ENCODE peak calls at places on chromosomes 2 and 18, in eight cellular contexts. V, Z, A, W, S, K, M and E are unnamed samples.

GRCh38 chr2:240600451-240600961 is 14.0 kb downstream of the CAPN10 start:
- DNase-seq in M (peak), W (peak), Z (no peak), A (no peak), V (no peak), S (no peak), K (no peak), E (peak)

GRCh38 chr2:191049728-191050639 is 36.0 kb upstream of the STAT1 start:
- DNase-seq in A (peak), M (no peak), K (no peak), V (no peak), Z (no peak), W (no peak), S (peak), E (peak)

GRCh38 chr2:238586931-238587775 is 160.4 kb downstream of the ASB1 start:
- DNase-seq in A (no peak), W (no peak), S (no peak), M (no peak), K (no peak), V (no peak), Z (no peak), E (peak)

GRCh38 chr18:58044370-58045264 is 591 bp downstream of the NEDD4L start:
- DNase-seq in Z (peak), M (peak), A (no peak), K (peak), W (peak), S (peak), V (peak), E (peak)

GRCh38 chr2:102848366-102848839 is 86.6 kb downstream of the TMEM182 start:
- DNase-seq in V (peak), S (peak), K (peak), Z (no peak), M (peak), A (no peak), W (peak), E (peak)

GRCh38 chr2:226664140-226664539 is 135.5 kb downstream of the IRS1 start:
- DNase-seq in K (no peak), V (no peak), S (no peak), W (no peak), A (no peak), Z (no peak), M (no peak), E (no peak)

GRCh38 chr2:157336137-157336721 is 10.6 kb upstream of the ERMN start:
- DNase-seq in W (no peak), Z (no peak), A (no peak), V (no peak), M (peak), K (peak), S (peak), E (no peak)

GRCh38 chr2:169093535-169093934 is 24.2 kb downstream of the DHRS9 start:
- DNase-seq in W (no peak), V (no peak), K (no peak), Z (no peak), M (no peak), S (no peak), A (no peak), E (no peak)

GRCh38 chr2:11362781-11363099 is 18.3 kb upstream of the ROCK2 start:
- DNase-seq in W (no peak), K (no peak), V (no peak), A (no peak), S (no peak), Z (no peak), M (no peak), E (no peak)

GRCh38 chr2:143205106-143205764 is 76.0 kb downstream of the ARHGAP15 start:
- DNase-seq in Z (no peak), M (no peak), S (peak), V (no peak), W (no peak), A (no peak), K (no peak), E (no peak)

GRCh38 chr2:127082974-127083373 is 24.0 kb downstream of the BIN1 start:
- DNase-seq in M (no peak), K (no peak), W (no peak), S (peak), A (no peak), V (no peak), Z (no peak), E (no peak)

GRCh38 chr18:77137851-77138250 is 5.3 kb upstream of the MBP start:
- DNase-seq in A (no peak), W (no peak), S (no peak), V (no peak), K (no peak), Z (no peak), M (no peak), E (no peak)

GRCh38 chr18:23053756-23054457 is 81.4 kb upstream of the CABLES1 start:
- DNase-seq in Z (no peak), V (no peak), K (no peak), W (no peak), S (peak), M (no peak), A (no peak), E (no peak)

GRCh38 chr2:111662039-111662740 is 221.8 kb downstream of the ANAPC1 start:
- DNase-seq in Z (no peak), K (no peak), W (no peak), S (peak), V (no peak), A (no peak), M (no peak), E (no peak)

GRCh38 chr2:206004004-206004693 is 81.8 kb downstream of the INO80D start:
- DNase-seq in Z (no peak), K (peak), A (no peak), V (no peak), M (peak), W (no peak), S (peak), E (no peak)

GRCh38 chr2:58377181-58377580 is 136.1 kb upstream of the FANCL start:
- DNase-seq in Z (no peak), W (no peak), A (no peak), S (no peak), M (no peak), K (no peak), V (no peak), E (no peak)

GRCh38 chr2:214628091-214628490 is 181.4 kb downstream of the BARD1 start:
- DNase-seq in S (peak), M (no peak), A (no peak), V (no peak), Z (no peak), W (no peak), K (no peak), E (no peak)

DNA sequence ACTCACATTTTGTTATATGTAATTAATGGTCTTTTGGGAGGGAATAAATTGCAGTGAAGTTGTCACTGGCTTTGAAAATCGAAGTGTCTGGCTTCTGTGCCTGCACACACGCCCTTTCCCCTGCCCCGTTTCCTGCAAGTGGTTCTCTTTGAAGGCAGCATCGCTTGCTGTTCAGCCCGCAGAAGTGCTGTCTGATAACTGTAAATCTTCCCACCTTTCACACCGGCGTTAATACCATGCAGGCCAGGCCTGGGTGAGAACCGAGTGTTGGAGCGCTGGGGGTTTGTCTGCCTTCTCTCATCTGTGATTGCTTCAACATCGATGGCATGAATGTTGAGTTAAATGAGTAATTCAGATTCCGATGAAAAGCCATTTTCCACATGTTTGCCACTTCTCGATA is 37.9 kb upstream of the RPL31 start:
- DNase-seq in V (no peak), M (no peak), Z (no peak), S (no peak), K (no peak), W (no peak), A (no peak), E (peak)
- TF ChIP-seq POLR2A in V (no peak), M (no peak), Z (no peak), S (no peak), K (no peak), W (no peak), A (no peak), E (no peak)

GRCh38 chr18:47490882-47491281 is 239.4 kb upstream of the SKOR2 start:
- DNase-seq in W (no peak), K (no peak), V (no peak), A (no peak), Z (no peak), S (no peak), M (no peak), E (no peak)
- H3K27ac ChIP-seq in W (no peak), K (no peak), V (no peak), A (no peak), Z (no peak), S (no peak), M (no peak), E (no peak)

GRCh38 chr18:74598350-74599001 is 806 bp downstream of the ZNF407 start:
- DNase-seq in K (peak), Z (no peak), W (no peak), A (no peak), S (peak), M (peak), V (no peak), E (peak)
- TF ChIP-seq POLR2A in K (no peak), Z (no peak), W (no peak), A (peak), S (no peak), M (no peak), V (no peak), E (no peak)

DNA sequence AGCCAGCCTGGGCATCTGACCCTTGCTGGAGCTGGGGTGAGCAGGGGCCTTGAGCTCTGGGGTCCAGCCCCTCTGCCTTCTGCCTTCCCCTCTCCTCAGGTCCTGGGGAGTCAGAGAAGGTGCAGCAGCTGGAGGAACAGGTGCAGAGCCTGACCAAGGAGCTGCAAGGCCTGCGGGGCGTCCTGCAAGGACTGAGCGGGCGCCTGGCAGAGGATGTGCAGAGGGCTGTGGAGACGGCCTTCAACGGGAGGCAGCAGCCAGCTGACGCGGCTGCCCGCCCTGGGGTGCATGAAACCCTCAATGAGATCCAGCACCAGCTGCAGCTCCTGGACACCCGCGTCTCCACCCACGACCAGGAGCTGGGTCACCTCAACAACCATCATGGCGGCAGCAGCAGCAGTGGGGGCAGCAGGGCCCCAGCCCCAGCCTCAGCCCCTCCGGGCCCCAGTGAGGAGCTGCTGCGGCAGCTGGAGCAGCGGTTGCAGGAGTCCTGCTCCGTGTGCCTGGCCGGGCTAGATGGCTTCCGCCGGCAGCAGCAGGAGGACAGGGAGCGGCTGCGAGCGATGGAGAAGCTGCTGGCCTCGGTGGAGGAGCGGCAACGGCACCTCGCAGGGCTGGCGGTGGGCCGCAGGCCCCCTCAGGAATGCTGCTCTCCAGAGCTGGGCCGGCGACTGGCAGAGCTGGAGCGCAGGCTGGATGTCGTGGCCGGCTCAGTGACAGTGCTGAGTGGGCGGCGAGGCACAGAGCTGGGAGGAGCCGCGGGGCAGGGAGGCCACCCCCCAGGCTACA is 3.8 kb downstream of the EMILIN1 start:
- DNase-seq in K (no peak), Z (no peak), V (no peak), M (no peak), W (no peak), S (no peak), A (no peak), E (no peak)
- H3K27ac ChIP-seq in K (no peak), Z (peak), V (no peak), M (peak), W (peak), S (no peak), A (peak), E (peak)

DNA sequence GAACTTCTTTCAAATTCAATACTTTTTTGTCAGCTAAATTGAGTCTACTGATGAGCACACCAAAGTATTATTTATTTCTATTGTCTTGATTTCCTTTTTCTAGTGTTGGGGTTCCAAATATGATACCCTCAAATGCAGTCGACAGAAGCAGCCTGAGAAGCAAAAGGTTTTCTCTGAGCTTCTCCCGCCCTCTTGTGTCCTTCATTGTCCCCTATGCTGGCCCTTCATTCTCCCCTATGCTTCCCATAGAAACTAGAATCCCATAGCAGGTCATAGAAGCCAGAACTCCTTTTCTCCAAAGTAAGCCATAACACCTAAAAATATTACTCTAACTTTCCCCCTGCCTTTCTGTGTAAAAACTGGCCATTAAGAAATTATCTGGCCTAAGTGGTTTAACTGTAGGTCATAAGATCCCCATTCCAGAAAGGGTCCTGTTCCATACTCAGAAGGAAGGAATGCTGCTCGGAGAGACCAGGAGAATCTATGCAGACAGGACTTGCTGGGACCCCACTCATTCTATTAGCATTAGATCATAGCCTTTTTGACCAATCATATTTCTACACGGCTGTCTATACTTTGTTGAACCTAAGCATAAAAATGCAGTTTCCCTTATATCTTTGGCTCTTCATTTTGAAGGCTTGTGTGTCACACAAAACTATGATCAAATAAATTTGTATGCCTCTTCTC is 764.6 kb upstream of the PKDCC start:
- DNase-seq in W (no peak), S (peak), Z (no peak), K (no peak), V (no peak), A (no peak), M (no peak), E (no peak)
- TF ChIP-seq POLR2A in W (no peak), S (no peak), Z (no peak), K (no peak), V (no peak), A (no peak), M (no peak), E (no peak)